ENCODE peak calls at places on chromosomes 16 and 17, in five cellular contexts. One of them, this sample, is unnamed.

GRCh38 chr17:73262676-73263642 is 1.3 kb upstream of the CPSF4L start:
- DNase-seq in A549: no peak
- DNase-seq in IMR-90: no peak
- DNase-seq in heart right ventricle: no peak
- DNase-seq in body of pancreas: no peak
- DNase-seq in this sample: no peak

GRCh38 chr16:54407596-54407995 is 121.0 kb upstream of the IRX3 start:
- DNase-seq in A549: no peak
- DNase-seq in IMR-90: peak; percentile 1
- DNase-seq in heart right ventricle: no peak
- DNase-seq in body of pancreas: no peak
- DNase-seq in this sample: no peak

GRCh38 chr16:57273359-57273758 is 11.1 kb downstream of the PLLP start:
- DNase-seq in A549: no peak
- DNase-seq in IMR-90: no peak
- DNase-seq in heart right ventricle: no peak
- DNase-seq in body of pancreas: no peak
- DNase-seq in this sample: no peak

GRCh38 chr17:68461589-68461988 is 4.3 kb upstream of the WIPI1 start:
- DNase-seq in A549: no peak
- DNase-seq in IMR-90: no peak
- DNase-seq in heart right ventricle: no peak
- DNase-seq in body of pancreas: peak; percentile 26
- DNase-seq in this sample: no peak

GRCh38 chr17:39671651-39672521 is 3.6 kb downstream of the PNMT start:
- DNase-seq in A549: peak; percentile 61
- DNase-seq in IMR-90: peak; percentile 27
- DNase-seq in heart right ventricle: peak; percentile 74
- DNase-seq in body of pancreas: peak; percentile 58
- DNase-seq in this sample: no peak

GRCh38 chr17:82440991-82441627 is 9.4 kb downstream of the CYBC1 start:
- DNase-seq in A549: no peak
- DNase-seq in IMR-90: no peak
- DNase-seq in heart right ventricle: peak; percentile 37
- DNase-seq in body of pancreas: no peak
- DNase-seq in this sample: no peak

GRCh38 chr17:68749742-68750562 is 148.8 kb upstream of the FAM20A start:
- DNase-seq in A549: no peak
- DNase-seq in IMR-90: no peak
- DNase-seq in heart right ventricle: no peak
- DNase-seq in body of pancreas: no peak
- DNase-seq in this sample: no peak

GRCh38 chr16:57970971-57971370 is at the start of gene CNGB1:
- DNase-seq in A549: no peak
- DNase-seq in IMR-90: no peak
- DNase-seq in heart right ventricle: no peak
- DNase-seq in body of pancreas: no peak
- DNase-seq in this sample: no peak

GRCh38 chr16:56547120-56547948 is 17.5 kb upstream of the MT4 start:
- DNase-seq in A549: no peak
- DNase-seq in IMR-90: peak; percentile 85
- DNase-seq in heart right ventricle: no peak
- DNase-seq in body of pancreas: no peak
- DNase-seq in this sample: peak; percentile 55

GRCh38 chr16:28196331-28196987 is 15.3 kb downstream of the XPO6 start:
- DNase-seq in A549: no peak
- DNase-seq in IMR-90: no peak
- DNase-seq in heart right ventricle: no peak
- DNase-seq in body of pancreas: no peak
- DNase-seq in this sample: no peak

GRCh38 chr17:29393451-29393850 is 3.3 kb downstream of the TAOK1 start:
- DNase-seq in A549: no peak
- DNase-seq in IMR-90: peak; percentile 46
- DNase-seq in heart right ventricle: no peak
- DNase-seq in body of pancreas: no peak
- DNase-seq in this sample: no peak

GRCh38 chr17:61380217-61380835 is 19.3 kb upstream of the TBX2 start:
- DNase-seq in A549: no peak
- DNase-seq in IMR-90: no peak
- DNase-seq in heart right ventricle: no peak
- DNase-seq in body of pancreas: no peak
- DNase-seq in this sample: no peak

GRCh38 chr17:78266771-78267170 is 35.3 kb downstream of the TMEM235 start:
- DNase-seq in A549: no peak
- DNase-seq in IMR-90: no peak
- DNase-seq in heart right ventricle: no peak
- DNase-seq in body of pancreas: no peak
- DNase-seq in this sample: no peak

GRCh38 chr17:4420692-4421131 is 13.0 kb upstream of the SPNS3 start:
- DNase-seq in A549: peak; percentile 85
- DNase-seq in IMR-90: peak; percentile 74
- DNase-seq in heart right ventricle: no peak
- DNase-seq in body of pancreas: peak; percentile 74
- DNase-seq in this sample: peak; percentile 36

GRCh38 chr16:58608601-58609136 is 21.0 kb downstream of the CNOT1 start:
- DNase-seq in A549: no peak
- DNase-seq in IMR-90: no peak
- DNase-seq in heart right ventricle: no peak
- DNase-seq in body of pancreas: no peak
- DNase-seq in this sample: no peak

GRCh38 chr16:81293909-81294802 is 20.6 kb upstream of the GAN start:
- DNase-seq in A549: no peak
- DNase-seq in IMR-90: peak; percentile 44
- DNase-seq in heart right ventricle: no peak
- DNase-seq in body of pancreas: no peak
- DNase-seq in this sample: no peak

GRCh38 chr16:85166699-85167588 is 54.7 kb upstream of the CIBAR2 start:
- DNase-seq in A549: no peak
- DNase-seq in IMR-90: no peak
- DNase-seq in heart right ventricle: no peak
- DNase-seq in body of pancreas: peak; percentile 52
- DNase-seq in this sample: no peak

GRCh38 chr17:78476973-78477372 is 98.5 kb downstream of the PGS1 start:
- DNase-seq in A549: peak; percentile 39
- DNase-seq in IMR-90: no peak
- DNase-seq in heart right ventricle: no peak
- DNase-seq in body of pancreas: no peak
- DNase-seq in this sample: no peak

GRCh38 chr17:20116683-20117309 is 107.6 kb downstream of the SPECC1 start:
- DNase-seq in A549: peak; percentile 75
- DNase-seq in IMR-90: peak; percentile 41
- DNase-seq in heart right ventricle: no peak
- DNase-seq in body of pancreas: peak; percentile 57
- DNase-seq in this sample: no peak

GRCh38 chr17:41975099-41976083 is 8.8 kb downstream of the CNP start:
- DNase-seq in A549: no peak
- DNase-seq in IMR-90: peak; percentile 69
- DNase-seq in heart right ventricle: no peak
- DNase-seq in body of pancreas: no peak
- DNase-seq in this sample: no peak

GRCh38 chr16:87628940-87629339 is 26.6 kb downstream of the JPH3 start:
- DNase-seq in A549: peak; percentile 63
- DNase-seq in IMR-90: peak; percentile 28
- DNase-seq in heart right ventricle: no peak
- DNase-seq in body of pancreas: no peak
- DNase-seq in this sample: no peak

GRCh38 chr16:8901318-8901861 is 19.2 kb downstream of the LITAFD start:
- DNase-seq in A549: no peak
- DNase-seq in IMR-90: no peak
- DNase-seq in heart right ventricle: no peak
- DNase-seq in body of pancreas: no peak
- DNase-seq in this sample: no peak

GRCh38 chr16:57264950-57265371 is 19.5 kb downstream of the PLLP start:
- DNase-seq in A549: no peak
- DNase-seq in IMR-90: no peak
- DNase-seq in heart right ventricle: no peak
- DNase-seq in body of pancreas: peak; percentile 96
- DNase-seq in this sample: no peak

GRCh38 chr17:61132524-61133025 is 267.1 kb upstream of the TBX2 start:
- DNase-seq in A549: no peak
- DNase-seq in IMR-90: no peak
- DNase-seq in heart right ventricle: no peak
- DNase-seq in body of pancreas: no peak
- DNase-seq in this sample: no peak

GRCh38 chr17:39953471-39953888 is 9.3 kb upstream of the GSDMA start:
- DNase-seq in A549: no peak
- DNase-seq in IMR-90: no peak
- DNase-seq in heart right ventricle: no peak
- DNase-seq in body of pancreas: no peak
- DNase-seq in this sample: no peak

GRCh38 chr16:51507286-51507685 is 356.2 kb upstream of the SALL1 start:
- DNase-seq in A549: no peak
- DNase-seq in IMR-90: no peak
- DNase-seq in heart right ventricle: no peak
- DNase-seq in body of pancreas: no peak
- DNase-seq in this sample: no peak

GRCh38 chr16:17346441-17346773 is 124.4 kb downstream of the XYLT1 start:
- DNase-seq in A549: no peak
- DNase-seq in IMR-90: no peak
- DNase-seq in heart right ventricle: no peak
- DNase-seq in body of pancreas: no peak
- DNase-seq in this sample: no peak
- TF ChIP-seq CTCF in A549: no peak
- TF ChIP-seq CTCF in IMR-90: no peak
- TF ChIP-seq CTCF in heart right ventricle: no peak
- TF ChIP-seq CTCF in body of pancreas: no peak
- TF ChIP-seq CTCF in this sample: no peak

GRCh38 chr17:27222515-27222914 is 71.4 kb upstream of the WSB1 start:
- DNase-seq in A549: no peak
- DNase-seq in IMR-90: no peak
- DNase-seq in heart right ventricle: no peak
- DNase-seq in body of pancreas: no peak
- DNase-seq in this sample: no peak
- H3K4me3 ChIP-seq in A549: no peak overlapping the region
- H3K4me3 ChIP-seq in IMR-90: no peak overlapping the region
- H3K4me3 ChIP-seq in heart right ventricle: no peak overlapping the region
- H3K4me3 ChIP-seq in body of pancreas: no peak overlapping the region
- H3K4me3 ChIP-seq in this sample: no peak overlapping the region

DNA sequence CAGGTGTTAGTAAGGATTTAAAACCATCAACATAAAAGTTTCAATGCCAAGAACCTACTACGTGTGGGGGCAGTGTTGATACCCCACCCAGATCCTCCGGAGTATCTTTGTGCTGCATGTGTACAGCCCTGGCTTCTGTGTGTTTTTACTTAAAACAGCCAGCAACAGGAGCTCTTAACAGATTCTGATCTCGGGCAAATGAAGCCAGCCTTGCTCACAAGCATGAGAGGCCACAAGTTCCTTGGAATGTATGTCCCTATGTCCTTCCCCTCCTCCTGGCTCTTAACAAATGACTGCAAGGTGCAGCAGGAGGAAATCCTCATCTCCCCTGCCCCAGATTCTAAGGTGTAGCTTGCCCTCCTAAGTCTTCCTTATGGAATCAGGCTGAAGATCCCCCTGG is 139.4 kb upstream of the NUDT7 start:
- DNase-seq in A549: no peak
- DNase-seq in IMR-90: no peak
- DNase-seq in heart right ventricle: no peak
- DNase-seq in body of pancreas: no peak
- DNase-seq in this sample: no peak
- TF ChIP-seq CTCF in A549: no peak
- TF ChIP-seq CTCF in IMR-90: no peak
- TF ChIP-seq CTCF in heart right ventricle: no peak
- TF ChIP-seq CTCF in body of pancreas: no peak
- TF ChIP-seq CTCF in this sample: no peak

DNA sequence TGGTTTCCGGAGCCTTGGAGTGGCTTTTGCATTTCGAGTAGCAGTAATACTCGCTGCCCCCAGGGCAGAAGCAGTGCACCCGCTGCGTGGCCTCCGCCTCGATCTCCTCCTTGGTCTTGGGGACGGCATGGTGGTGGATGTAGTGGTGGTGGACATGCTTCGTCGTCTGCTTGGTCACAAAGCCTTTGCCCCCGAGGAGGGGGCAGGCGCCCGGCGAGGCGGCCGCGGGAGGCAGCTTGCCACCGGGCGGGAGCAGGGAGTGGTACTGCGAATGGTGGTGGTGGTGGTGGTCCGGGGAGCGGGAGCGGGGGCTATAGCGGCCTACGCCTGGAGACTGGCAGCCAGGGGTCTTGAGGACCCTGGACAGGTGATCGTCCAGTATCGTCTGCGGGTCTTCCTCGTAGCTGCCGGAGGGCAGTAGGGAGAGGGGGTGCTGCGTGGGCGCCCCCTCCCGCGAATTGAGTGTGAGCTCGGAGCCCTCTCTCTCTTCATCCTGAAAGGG is 24.1 kb downstream of the AXIN2 start:
- DNase-seq in A549: no peak
- DNase-seq in IMR-90: no peak
- DNase-seq in heart right ventricle: no peak
- DNase-seq in body of pancreas: no peak
- DNase-seq in this sample: no peak
- H3K4me3 ChIP-seq in A549: no peak overlapping the region
- H3K4me3 ChIP-seq in IMR-90: no peak overlapping the region
- H3K4me3 ChIP-seq in heart right ventricle: no peak overlapping the region
- H3K4me3 ChIP-seq in body of pancreas: no peak overlapping the region
- H3K4me3 ChIP-seq in this sample: no peak overlapping the region